ENCODE peak calls at places on chromosomes 4 and X, in eight cellular contexts. U, W, Q, V, S, O, I and L are unnamed samples.

GRCh38 chr4:33218238-33218637 is 2498.1 kb downstream of the PCDH7 start:
- DNase-seq in U (no peak), W (no peak), Q (no peak), V (no peak), S (no peak), O (no peak), I (no peak), L (no peak)

GRCh38 chrX:155028192-155028591 is 1.5 kb downstream of the FUNDC2 start:
- DNase-seq in U (no peak), W (no peak), Q (no peak), V (no peak), S (peak), O (no peak), I (peak), L (no peak)

GRCh38 chrX:41824551-41824950 is 98.8 kb downstream of the CASK start:
- DNase-seq in U (no peak), W (no peak), Q (no peak), V (no peak), S (peak), O (no peak), I (peak), L (no peak)

GRCh38 chrX:53682885-53683555 is 3.5 kb downstream of the HUWE1 start:
- DNase-seq in U (peak), W (no peak), Q (peak), V (no peak), S (peak), O (peak), I (peak), L (no peak)

GRCh38 chrX:153871451-153871850 is 14.5 kb downstream of the L1CAM start:
- DNase-seq in U (no peak), W (no peak), Q (no peak), V (peak), S (no peak), O (no peak), I (no peak), L (peak)

GRCh38 chr4:166481014-166481507 is 608.0 kb downstream of the TLL1 start:
- DNase-seq in U (no peak), W (no peak), Q (no peak), V (no peak), S (no peak), O (no peak), I (no peak), L (no peak)

GRCh38 chrX:53695901-53696300 is 9.4 kb upstream of the HUWE1 start:
- DNase-seq in U (no peak), W (no peak), Q (peak), V (no peak), S (no peak), O (no peak), I (no peak), L (no peak)

GRCh38 chr4:81084029-81084428 is 53.5 kb downstream of the BMP3 start:
- DNase-seq in U (no peak), W (no peak), Q (no peak), V (no peak), S (peak), O (no peak), I (no peak), L (no peak)

GRCh38 chr4:7868892-7869471 is 70.7 kb downstream of the AFAP1 start:
- DNase-seq in U (no peak), W (no peak), Q (no peak), V (no peak), S (no peak), O (no peak), I (no peak), L (no peak)